ENCODE peak calls at places on chromosomes 7 and 10, in four cellular contexts. E, K, H and I are unnamed samples.

GRCh38 chr7:101911800-101912705 is 94.6 kb downstream of the CUX1 start:
- DNase-seq in H (peak; percentile 46), E (no peak), K (no peak), I (no peak)

GRCh38 chr7:44530990-44531389 is 10.1 kb downstream of the NPC1L1 start:
- DNase-seq in E (no peak), H (no peak), K (no peak), I (no peak)

GRCh38 chr10:29598861-29599311 is 35.9 kb downstream of the SVIL start:
- DNase-seq in H (no peak), K (no peak), E (no peak), I (no peak)

GRCh38 chr7:3067193-3067592 is 23.5 kb upstream of the CARD11 start:
- DNase-seq in K (no peak), H (no peak), E (no peak), I (no peak)

GRCh38 chr10:12534824-12535223 is 185.5 kb downstream of the CAMK1D start:
- DNase-seq in K (no peak), E (no peak), H (no peak), I (no peak)

GRCh38 chr7:37833107-37833817 is 15.1 kb upstream of the NME8 start:
- DNase-seq in K (peak; percentile 51), H (no peak), E (peak; percentile 7), I (no peak)

GRCh38 chr7:149790146-149790548 is 16.8 kb upstream of the ZNF467 start:
- DNase-seq in E (peak; percentile 33), K (peak; percentile 77), H (no peak), I (no peak)

GRCh38 chr10:116947838-116948529 is 57.0 kb downstream of the SHTN1 start:
- DNase-seq in K (no peak), E (no peak), H (no peak), I (no peak)

GRCh38 chr10:99484626-99485581 is 47.8 kb upstream of the NKX2-3 start:
- DNase-seq in E (no peak), K (no peak), H (no peak), I (no peak)

GRCh38 chr7:124655990-124656389 is 109.6 kb downstream of the GPR37 start:
- DNase-seq in E (no peak), H (no peak), K (no peak), I (no peak)

GRCh38 chr10:14873090-14873760 is 5.4 kb upstream of the SUV39H2 start:
- DNase-seq in E (no peak), H (no peak), K (no peak), I (no peak)

GRCh38 chr10:14691359-14691758 is 83.3 kb downstream of the FAM107B start:
- DNase-seq in K (no peak), E (no peak), H (no peak), I (no peak)

GRCh38 chr7:27677912-27678612 is 15.4 kb upstream of the HIBADH start:
- DNase-seq in H (no peak), K (no peak), E (no peak), I (no peak)

GRCh38 chr10:78781251-78781913 is 287.4 kb upstream of the ZMIZ1 start:
- DNase-seq in K (no peak), E (no peak), H (no peak), I (no peak)

GRCh38 chr7:135245826-135246825 is 12.5 kb downstream of the STRA8 start:
- DNase-seq in H (no peak), K (no peak), E (no peak), I (peak; percentile 50)

GRCh38 chr10:126160971-126161630 is 227.2 kb downstream of the ADAM12 start:
- DNase-seq in K (no peak), E (no peak), H (no peak), I (no peak)

GRCh38 chr10:118118751-118119150 is 72.0 kb upstream of the RAB11FIP2 start:
- DNase-seq in E (no peak), H (no peak), K (no peak), I (no peak)

GRCh38 chr10:9814285-9814866 is 1203.3 kb upstream of the CELF2 start:
- DNase-seq in K (no peak), E (no peak), H (no peak), I (no peak)

GRCh38 chr10:18607503-18607902 is 43.9 kb downstream of the NSUN6 start:
- DNase-seq in K (no peak), H (no peak), E (no peak), I (peak; percentile 68)

GRCh38 chr7:94022550-94022949 is 18.4 kb upstream of the BET1 start:
- DNase-seq in H (no peak), K (no peak), E (no peak), I (no peak)

GRCh38 chr7:82430518-82431465 is 12.8 kb downstream of the CACNA2D1 start:
- DNase-seq in K (no peak), E (no peak), H (no peak), I (no peak)

GRCh38 chr10:132066186-132066585 is 440 bp downstream of the JAKMIP3 start:
- DNase-seq in K (no peak), H (no peak), E (no peak), I (no peak)

GRCh38 chr7:55387062-55387965 is 22.2 kb downstream of the LANCL2 start:
- DNase-seq in E (no peak), H (no peak), K (no peak), I (no peak)

GRCh38 chr10:98078774-98079173 is 48.4 kb upstream of the CRTAC1 start:
- DNase-seq in E (no peak), H (no peak), K (no peak), I (no peak)

GRCh38 chr7:149838992-149839408 is 825 bp downstream of the ZNF862 start:
- DNase-seq in K (no peak), H (no peak), E (no peak), I (no peak)

GRCh38 chr10:78433063-78433717 is 399.5 kb downstream of the RPS24 start:
- DNase-seq in H (no peak), K (no peak), E (no peak), I (no peak)

GRCh38 chr7:80185571-80185970 is 50.9 kb downstream of the GNAI1 start:
- DNase-seq in E (no peak), H (no peak), K (no peak), I (no peak)

GRCh38 chr7:93981480-93981874 is 22.7 kb downstream of the BET1 start:
- DNase-seq in H (no peak), K (no peak), E (no peak), I (no peak)

GRCh38 chr7:21430575-21430954 is 2.7 kb downstream of the SP4 start:
- DNase-seq in E (no peak), K (no peak), H (no peak), I (no peak)

GRCh38 chr10:12719365-12719764 is 282.1 kb downstream of the CCDC3 start:
- DNase-seq in E (no peak), H (no peak), K (no peak), I (peak; percentile 87)

GRCh38 chr7:114865564-114865963 is 56.3 kb upstream of the MDFIC start:
- DNase-seq in H (peak; percentile 19), E (peak; percentile 35), K (peak; percentile 48), I (peak; percentile 64)

GRCh38 chr7:148402159-148402558 is 188.4 kb upstream of the C7orf33 start:
- DNase-seq in E (no peak), H (no peak), K (no peak), I (no peak)

DNA sequence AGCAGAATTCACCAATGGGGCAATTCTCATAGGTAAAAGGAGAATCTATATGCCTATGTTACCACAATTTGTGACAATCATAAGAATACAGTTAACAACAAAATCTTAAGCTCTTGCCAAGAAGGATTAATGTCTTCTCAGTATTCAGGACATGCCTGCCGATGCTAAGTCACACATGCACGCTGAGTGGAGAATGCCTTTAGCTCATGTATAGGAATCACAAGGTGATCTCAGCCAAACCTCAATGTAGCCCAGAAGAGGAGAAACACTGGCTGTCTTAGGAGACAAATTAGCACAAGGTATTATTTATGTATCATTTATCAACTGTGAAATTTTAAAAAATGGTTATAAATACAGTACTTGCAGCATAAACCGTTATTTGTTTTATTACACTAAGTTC is 2.7 kb downstream of the HTR7 start:
- DNase-seq in E (no peak), K (no peak), H (no peak), I (no peak)
- H3K27ac ChIP-seq in E (no peak overlapping the region), K (no peak overlapping the region), H (no peak overlapping the region), I (no peak overlapping the region)

GRCh38 chr7:71710442-71710841 is 578.5 kb downstream of the GALNT17 start:
- DNase-seq in H (no peak), E (no peak), K (no peak), I (no peak)

GRCh38 chr7:71708710-71709109 is 576.8 kb downstream of the GALNT17 start:
- DNase-seq in E (no peak), K (no peak), H (no peak), I (no peak)

GRCh38 chr7:71707041-71707440 is 575.1 kb downstream of the GALNT17 start:
- DNase-seq in E (no peak), K (no peak), H (no peak), I (no peak)

GRCh38 chr7:71716741-71717140 is 584.8 kb downstream of the GALNT17 start:
- DNase-seq in E (no peak), K (no peak), H (no peak), I (no peak)

DNA sequence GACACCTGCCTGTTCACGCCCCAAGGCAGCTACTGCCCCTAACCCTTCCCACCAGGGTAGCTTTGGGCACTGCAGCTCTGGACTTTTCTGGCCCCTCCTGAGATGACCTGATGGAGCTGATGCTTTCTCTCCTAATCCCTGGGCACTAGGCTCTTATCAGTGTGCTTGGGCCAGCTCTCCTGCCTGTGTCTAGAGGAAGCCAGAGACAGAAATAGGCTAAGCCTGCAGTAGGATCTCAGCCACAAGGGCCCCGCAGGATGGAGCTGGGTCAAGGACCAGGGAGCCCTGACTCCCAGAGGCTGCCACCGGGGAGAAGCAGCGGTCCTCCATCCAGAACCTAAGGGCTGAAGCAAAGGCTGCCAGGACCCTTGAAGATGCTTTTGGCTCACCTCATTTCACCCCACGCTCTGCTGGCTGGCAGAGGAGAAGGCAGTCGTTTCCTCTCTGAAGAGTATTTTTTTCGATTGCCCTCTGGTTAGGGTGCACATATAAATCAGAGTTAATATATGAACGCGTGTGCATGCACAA is 580.8 kb downstream of the GALNT17 start:
- DNase-seq in H (no peak), K (no peak), E (no peak), I (no peak)
- H3K9me3 ChIP-seq in H (no peaks in the 10 kb centered on the region), K (no peaks in the 10 kb centered on the region), E (no peaks in the 10 kb centered on the region), I (no peaks in the 10 kb centered on the region)

DNA sequence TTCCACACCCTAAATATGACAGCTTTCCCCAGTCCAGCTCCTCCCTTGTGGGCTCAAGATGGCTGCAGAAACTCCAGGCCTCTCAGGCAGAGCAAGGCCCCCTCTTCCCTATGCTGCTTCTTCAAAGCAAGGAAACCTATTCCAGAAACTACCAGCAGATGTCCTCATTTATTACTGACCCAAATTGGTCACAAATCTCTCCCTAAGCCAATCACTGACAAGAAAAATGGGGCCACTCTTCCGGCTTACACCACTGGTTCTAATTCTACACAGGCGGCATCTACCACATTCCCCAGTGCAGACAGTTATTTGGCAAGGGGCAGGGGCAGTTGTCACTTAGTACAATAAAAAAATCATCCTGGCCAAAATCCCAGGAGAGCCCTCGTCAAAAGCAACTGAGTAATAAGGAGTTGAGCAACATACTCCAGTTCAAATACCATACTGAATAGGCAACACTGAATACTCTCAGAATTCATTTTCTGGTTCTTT is 150.4 kb downstream of the SFMBT2 start:
- DNase-seq in E (no peak), H (no peak), K (no peak), I (peak; percentile 85)
- TF ChIP-seq CTCF in E (peak; percentile 65), H (peak; percentile 61), K (peak; percentile 73), I (peak; percentile 29)

GRCh38 chr7:156606618-156607331 is 33.8 kb upstream of the RNF32 start:
- DNase-seq in H (no peak), E (no peak), K (no peak), I (no peak)

GRCh38 chr7:156607332-156608175 is 33.0 kb upstream of the RNF32 start:
- DNase-seq in H (no peak), E (no peak), K (no peak), I (no peak)

GRCh38 chr7:156609010-156609877 is 31.3 kb upstream of the RNF32 start:
- DNase-seq in K (no peak), E (no peak), H (no peak), I (no peak)

GRCh38 chr7:156606135-156606534 is 34.4 kb upstream of the RNF32 start:
- DNase-seq in E (no peak), H (no peak), K (no peak), I (no peak)

GRCh38 chr7:156608176-156608478 is 32.4 kb upstream of the RNF32 start:
- DNase-seq in E (no peak), K (no peak), H (no peak), I (no peak)
- H3K27ac ChIP-seq in E (no peak overlapping the region), K (peak overlapping the region; percentile 64), H (no peak overlapping the region), I (no peak overlapping the region)